ENCODE peak calls at places on chromosomes 7 and 10, in six cellular contexts. F is H1, D is PC-3, W is fibroblast of lung, Z is neural progenitor cell, N is HCT116. C is an unnamed sample. For H3K4me1 and H3K79me2, the result is how much of the 10 kb centered on the place peaks cover.

GRCh38 chr7:142323706-142324105 is 65.8 kb upstream of the PRSS58 start:
- DNase-seq in F (peak), D (peak), W (no peak), Z (peak), N (peak), C (peak)

GRCh38 chr10:118971187-118971586 is 58.3 kb upstream of the NANOS1 start:
- DNase-seq in F (no peak), D (no peak), W (no peak), Z (no peak), N (no peak), C (no peak)

GRCh38 chr7:54811016-54811924 is 52.3 kb upstream of the SEC61G start:
- DNase-seq in F (no peak), D (peak), W (peak), Z (no peak), N (no peak), C (peak)

GRCh38 chr7:39417642-39418041 is 148.6 kb upstream of the YAE1 start:
- DNase-seq in F (no peak), D (no peak), W (no peak), Z (no peak), N (no peak), C (no peak)

GRCh38 chr7:130734525-130735272 is 692 bp upstream of the KLF14 start:
- DNase-seq in F (no peak), D (no peak), W (no peak), Z (no peak), N (no peak), C (peak)

GRCh38 chr10:114327537-114328277 is 76.6 kb downstream of the AFAP1L2 start:
- DNase-seq in F (no peak), D (no peak), W (no peak), Z (no peak), N (no peak), C (no peak)

GRCh38 chr10:44978570-44979280 is at the start of gene DEPP1:
- DNase-seq in F (peak), D (peak), W (peak), Z (peak), N (peak), C (peak)

GRCh38 chr10:126502481-126502880 is 114.2 kb upstream of the ADAM12 start:
- DNase-seq in F (no peak), D (no peak), W (peak), Z (no peak), N (no peak), C (no peak)

GRCh38 chr7:39683216-39683845 is 60.0 kb downstream of the RALA start:
- DNase-seq in F (no peak), D (no peak), W (peak), Z (no peak), N (no peak), C (no peak)

GRCh38 chr7:20299647-20300312 is 30.9 kb upstream of the ITGB8 start:
- DNase-seq in F (no peak), D (no peak), W (peak), Z (no peak), N (no peak), C (peak)

GRCh38 chr7:130118801-130119200 is 48.5 kb downstream of the KLHDC10 start:
- DNase-seq in F (no peak), D (no peak), W (no peak), Z (no peak), N (no peak), C (no peak)

GRCh38 chr10:21514101-21514807 is 11.2 kb downstream of the SKIDA1 start:
- DNase-seq in F (no peak), D (no peak), W (peak), Z (no peak), N (no peak), C (no peak)

GRCh38 chr10:5555031-5555510 is 30.3 kb downstream of the CALML3 start:
- DNase-seq in F (no peak), D (no peak), W (no peak), Z (no peak), N (no peak), C (no peak)

GRCh38 chr10:96319754-96320514 is 15.7 kb downstream of the DNTT start:
- DNase-seq in F (no peak), D (no peak), W (peak), Z (no peak), N (no peak), C (no peak)

GRCh38 chr7:157663061-157663863 is 326.5 kb downstream of the DNAJB6 start:
- DNase-seq in F (no peak), D (no peak), W (peak), Z (no peak), N (no peak), C (no peak)

GRCh38 chr10:118799779-118800178 is 45.0 kb upstream of the CACUL1 start:
- DNase-seq in F (no peak), D (peak), W (peak), Z (no peak), N (peak), C (peak)

GRCh38 chr10:100509241-100509640 is 10.4 kb downstream of the SEC31B start:
- DNase-seq in F (no peak), D (no peak), W (no peak), Z (no peak), N (no peak), C (no peak)

GRCh38 chr10:51010977-51011376 is 63.3 kb upstream of the PRKG1 start:
- DNase-seq in F (no peak), D (peak), W (peak), Z (peak), N (peak), C (no peak)

GRCh38 chr10:55329796-55330195 is 528.8 kb upstream of the PCDH15 start:
- DNase-seq in F (no peak), D (no peak), W (no peak), Z (no peak), N (no peak), C (no peak)
- H3K9ac ChIP-seq in F (no peak), D (no peak), W (no peak), Z (no peak), N (no peak), C (no peak)

GRCh38 chr10:103512591-103513382 is 19.3 kb downstream of the NEURL1 start:
- DNase-seq in F (no peak), D (no peak), W (no peak), Z (no peak), N (no peak), C (no peak)
- H3K4me1 ChIP-seq in F (under half), D (under half), W (under half), Z (under half), N (under half), C (under half)

GRCh38 chr7:74191231-74191630 is 17.1 kb downstream of the EIF4H start:
- DNase-seq in F (no peak), D (no peak), W (no peak), Z (no peak), N (no peak), C (no peak)
- H3K79me2 ChIP-seq in F (under half), D (under half), W (under half), Z (under half), N (half or more), C (half or more)

DNA sequence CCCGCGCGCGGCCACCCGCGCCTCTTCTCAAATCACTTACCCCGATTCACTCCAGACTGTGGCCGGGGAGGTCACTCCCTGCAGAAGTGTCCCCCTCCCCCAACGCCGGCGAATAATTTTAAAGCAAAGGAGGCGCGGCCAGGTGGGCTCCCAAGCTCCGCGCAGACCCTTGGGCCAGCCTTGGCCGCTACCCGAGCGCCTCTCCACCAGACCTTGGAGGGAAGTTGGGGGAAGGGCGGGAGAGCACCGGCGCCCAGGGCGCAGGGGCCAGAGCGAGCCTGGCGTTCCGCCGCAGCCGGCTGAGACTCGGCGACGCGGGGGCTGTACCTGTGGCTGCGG is 270 bp downstream of the MKX start:
- DNase-seq in F (no peak), D (no peak), W (no peak), Z (no peak), N (no peak), C (no peak)
- H3K9ac ChIP-seq in F (no peak), D (no peak), W (no peak), Z (no peak), N (no peak), C (no peak)

GRCh38 chr7:1093916-1094508 is 6.1 kb downstream of the GPER1 start:
- DNase-seq in F (no peak), D (no peak), W (no peak), Z (no peak), N (no peak), C (no peak)
- H3K4me1 ChIP-seq in F (under half), D (under half), W (under half), Z (under half), N (under half), C (under half)

C was measured in mammary epithelial cell.